ENCODE peak calls at places on chromosomes 4 and X, in seven cellular contexts. J is fibroblast of lung, W is transverse colon, M is GM23248, D is epithelial cell of esophagus, R is adipocyte, A is left lung. U is an unnamed sample.

GRCh38 chr4:137621056-137621455 is 88.8 kb upstream of the PCDH18 start:
- DNase-seq in D (no peak), A (no peak), W (no peak), J (no peak), R (no peak), M (no peak), U (no peak)

GRCh38 chr4:112753333-112753732 is 116.4 kb downstream of the LARP7 start:
- DNase-seq in J (no peak), R (no peak), D (no peak), M (no peak), W (no peak), A (no peak), U (no peak)

GRCh38 chr4:44845993-44846392 is 119.6 kb upstream of the GNPDA2 start:
- DNase-seq in A (no peak), J (no peak), M (no peak), D (no peak), W (no peak), R (no peak), U (no peak)

GRCh38 chrX:107849747-107850478 is 24.2 kb downstream of the MID2 start:
- DNase-seq in W (no peak), R (peak; percentile 26), J (peak; percentile 1), A (no peak), M (peak; percentile 31), D (peak; percentile 18), U (no peak)

GRCh38 chrX:150365051-150365952 is 2.2 kb downstream of the MAMLD1 start:
- DNase-seq in J (peak; percentile 66), D (peak; percentile 42), A (peak; percentile 73), M (peak; percentile 77), W (peak; percentile 65), R (peak; percentile 84), U (peak; percentile 92)

GRCh38 chrX:48815266-48815665 is 11.0 kb upstream of the ERAS start:
- DNase-seq in M (no peak), A (no peak), D (no peak), J (no peak), R (no peak), W (no peak), U (no peak)

GRCh38 chr4:100849319-100849718 is 331.5 kb upstream of the EMCN start:
- DNase-seq in D (no peak), W (no peak), A (no peak), R (no peak), M (no peak), J (no peak), U (no peak)

GRCh38 chr4:66636321-66636720 is 909.0 kb downstream of the CENPC start:
- DNase-seq in M (no peak), J (no peak), A (no peak), R (no peak), W (no peak), D (no peak), U (no peak)

GRCh38 chrX:42946544-42947223 is 168.7 kb upstream of the PPP1R2C start:
- DNase-seq in J (no peak), D (no peak), W (no peak), M (no peak), R (no peak), A (no peak), U (no peak)

GRCh38 chrX:111254896-111255693 is 15.2 kb downstream of the CAPN6 start:
- DNase-seq in M (no peak), R (no peak), W (no peak), A (no peak), D (peak; percentile 30), J (no peak), U (no peak)

GRCh38 chrX:63664741-63665140 is 120.3 kb downstream of the ARHGEF9 start:
- DNase-seq in D (no peak), J (no peak), M (peak; percentile 26), A (no peak), R (no peak), W (no peak), U (no peak)

GRCh38 chr4:124703154-124703553 is 9.4 kb downstream of the ANKRD50 start:
- DNase-seq in D (no peak), W (no peak), J (no peak), A (no peak), R (no peak), M (no peak), U (no peak)

GRCh38 chr4:67131224-67131623 is 414.1 kb downstream of the CENPC start:
- DNase-seq in M (no peak), W (no peak), D (peak; percentile 1), A (no peak), J (no peak), R (peak; percentile 46), U (no peak)

GRCh38 chr4:7668282-7668681 is 233.6 kb upstream of the PSAPL1 start:
- DNase-seq in M (no peak), W (no peak), J (no peak), R (no peak), D (no peak), A (no peak), U (no peak)

GRCh38 chr4:26611879-26612278 is 28.0 kb downstream of the TBC1D19 start:
- DNase-seq in R (no peak), W (no peak), A (no peak), D (no peak), J (no peak), M (no peak), U (no peak)

GRCh38 chr4:42554072-42554471 is 102.8 kb downstream of the ATP8A1 start:
- DNase-seq in M (no peak), A (no peak), R (no peak), J (no peak), D (no peak), W (no peak), U (no peak)

GRCh38 chr4:39498724-39499014 is 28.6 kb downstream of the UGDH start:
- DNase-seq in M (no peak), R (no peak), A (no peak), J (no peak), D (no peak), W (no peak), U (no peak)

GRCh38 chr4:174591243-174592021 is 69.1 kb upstream of the HPGD start:
- DNase-seq in D (no peak), J (no peak), R (no peak), A (no peak), M (no peak), W (no peak), U (no peak)

GRCh38 chrX:74493806-74494205 is 72.5 kb downstream of the SLC16A2 start:
- DNase-seq in W (no peak), R (no peak), D (no peak), J (no peak), M (no peak), A (no peak), U (no peak)

GRCh38 chrX:79440336-79440735 is 73.2 kb upstream of the ITM2A start:
- DNase-seq in M (no peak), D (no peak), A (no peak), R (no peak), J (no peak), W (no peak), U (no peak)

GRCh38 chr4:53205970-53206369 is 159.9 kb downstream of the SCFD2 start:
- DNase-seq in W (no peak), A (no peak), D (no peak), R (no peak), M (peak; percentile 26), J (peak; percentile 11), U (no peak)

GRCh38 chrX:101370888-101371504 is 15.0 kb downstream of the BTK start:
- DNase-seq in J (no peak), A (no peak), M (no peak), D (no peak), R (no peak), W (no peak), U (no peak)

GRCh38 chr4:87896020-87896621 is 63.4 kb downstream of the MEPE start:
- DNase-seq in M (peak; percentile 75), J (peak; percentile 60), A (peak; percentile 66), D (peak; percentile 95), W (no peak), R (peak; percentile 51), U (no peak)

GRCh38 chr4:83335691-83336090 is 1.0 kb upstream of the HPSE start:
- DNase-seq in A (no peak), M (peak; percentile 18), J (no peak), R (no peak), D (no peak), W (no peak), U (no peak)

GRCh38 chr4:151743128-151743854 is 17.5 kb downstream of the GATB start:
- DNase-seq in J (no peak), R (no peak), M (peak; percentile 14), A (no peak), D (peak; percentile 62), W (no peak), U (no peak)

DNA sequence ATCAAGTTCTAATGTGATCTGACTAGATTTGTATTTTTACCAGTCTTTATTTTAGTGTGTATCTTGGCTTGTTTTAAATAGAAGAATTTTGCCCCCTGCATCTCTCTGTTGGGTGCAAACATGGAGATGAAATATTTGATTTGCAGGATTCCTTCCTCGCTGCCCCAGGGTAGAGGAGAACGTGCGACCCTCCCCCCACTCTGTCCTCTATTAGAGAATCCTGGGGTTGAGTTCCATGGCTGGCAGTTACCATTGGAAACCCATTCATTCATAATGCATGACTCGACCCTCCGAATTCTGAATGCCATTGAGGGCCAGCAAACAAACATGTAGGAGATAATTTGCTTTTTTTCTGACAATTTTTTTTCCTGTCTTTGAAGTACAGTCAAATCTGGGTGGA is 53.7 kb downstream of the TRIM2 start:
- DNase-seq in D (no peak), J (no peak), A (no peak), W (no peak), M (no peak), R (no peak), U (no peak)
- H3K4me3 ChIP-seq in D (no peak overlapping the region), J (no peak overlapping the region), A (no peak overlapping the region), W (no peak overlapping the region), M (no peak overlapping the region), R (no peak overlapping the region), U (no peak overlapping the region)

DNA sequence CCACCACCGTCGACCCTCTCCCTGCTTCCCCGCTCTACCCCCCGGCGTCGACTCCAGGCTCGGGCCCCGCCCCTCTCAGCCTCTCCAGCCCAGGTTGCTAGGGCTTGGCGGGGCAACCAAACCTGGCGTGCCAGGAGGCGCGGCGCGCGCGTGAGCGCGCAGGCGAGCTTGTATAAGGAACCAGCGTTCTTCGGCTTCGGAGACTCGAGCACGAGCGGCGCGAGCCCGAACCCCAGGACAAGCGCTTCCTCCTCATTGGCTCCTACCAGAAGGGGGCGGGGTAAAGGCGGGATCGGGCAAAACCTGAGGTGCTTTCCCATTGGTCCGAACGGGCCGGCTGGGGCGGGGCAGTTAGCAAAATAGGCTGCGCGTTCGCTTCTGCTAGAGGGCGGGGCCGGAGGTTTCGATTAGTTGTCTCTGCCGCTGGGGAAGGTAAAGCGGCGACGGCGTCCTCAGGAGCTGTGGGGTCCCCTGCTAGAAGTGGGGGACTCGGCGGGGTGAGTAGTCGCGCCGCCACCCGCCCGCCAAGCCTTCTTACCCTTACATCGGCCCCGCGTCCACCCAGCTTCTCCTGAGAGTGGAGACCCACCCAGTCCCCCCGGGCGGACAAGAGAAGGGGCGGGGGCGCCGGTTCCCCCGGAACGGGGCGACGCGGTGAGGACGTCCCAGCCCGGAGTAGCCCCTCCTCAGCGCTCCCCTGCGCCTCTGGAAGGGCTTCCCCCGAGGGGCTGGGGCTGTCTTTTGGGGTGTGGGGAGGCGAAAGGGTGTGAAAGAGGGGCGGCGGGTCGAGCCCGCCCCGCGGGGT is at the start of gene CDKL5:
- DNase-seq in M (peak; percentile 96), A (peak; percentile 98), W (peak; percentile 97), D (peak; percentile 97), J (peak; percentile 96), R (peak; percentile 96), U (peak; percentile 98)
- H3K4me3 ChIP-seq in M (peak within 1 kb of the TSS; percentile 88), A (peak within 1 kb of the TSS; percentile 62), W (peak within 1 kb of the TSS; percentile 98), D (peak within 1 kb of the TSS; percentile 61), J (peak within 1 kb of the TSS; percentile 62), R (peak within 1 kb of the TSS; percentile 81), U (peak within 1 kb of the TSS; percentile 77)

GRCh38 chrX:28205905-28206304 is 224.7 kb upstream of the DCAF8L1 start:
- DNase-seq in A (no peak), M (no peak), W (no peak), D (peak; percentile 47), R (no peak), J (no peak), U (no peak)
- H3K4me3 ChIP-seq in A (no peak overlapping the region), M (no peak overlapping the region), W (no peak overlapping the region), D (peak overlapping the region; percentile 27), R (no peak overlapping the region), J (no peak overlapping the region), U (no peak overlapping the region)

GRCh38 chrX:37686348-37686736 is 751 bp downstream of the XK start:
- DNase-seq in J (no peak), A (no peak), M (no peak), R (no peak), W (no peak), D (no peak), U (no peak)
- H3K4me3 ChIP-seq in J (no peak overlapping the region), A (peak overlapping the region; percentile 36), M (peak overlapping the region; percentile 52), R (peak overlapping the region; percentile 74), W (peak overlapping the region; percentile 27), D (peak overlapping the region; percentile 34), U (no peak overlapping the region)